ENCODE peak calls at places on chromosomes 1 and 21, in ten cellular contexts. One of them, this sample, is unnamed.

GRCh38 chr21:16569679-16570078 is 839.9 kb downstream of the USP25 start:
- DNase-seq in lung: no peak
- DNase-seq in fibroblast of lung: peak; percentile 82
- DNase-seq in small intestine: no peak
- DNase-seq in colonic mucosa: no peak
- DNase-seq in CD4-positive, alpha-beta memory T cell: no peak
- DNase-seq in brain microvascular endothelial cell: peak; percentile 38
- DNase-seq in PC-9: no peak
- DNase-seq in kidney: no peak
- DNase-seq in ovary: no peak
- DNase-seq in this sample: no peak

GRCh38 chr21:34840693-34841092 is 171.9 kb downstream of the CLIC6 start:
- DNase-seq in lung: no peak
- DNase-seq in fibroblast of lung: no peak
- DNase-seq in small intestine: no peak
- DNase-seq in colonic mucosa: no peak
- DNase-seq in CD4-positive, alpha-beta memory T cell: no peak
- DNase-seq in brain microvascular endothelial cell: no peak
- DNase-seq in PC-9: no peak
- DNase-seq in kidney: no peak
- DNase-seq in ovary: no peak
- DNase-seq in this sample: no peak

GRCh38 chr1:33346921-33347649 is 26.2 kb upstream of the A3GALT2 start:
- DNase-seq in lung: peak; percentile 60
- DNase-seq in fibroblast of lung: peak; percentile 94
- DNase-seq in small intestine: peak; percentile 60
- DNase-seq in colonic mucosa: peak; percentile 63
- DNase-seq in CD4-positive, alpha-beta memory T cell: no peak
- DNase-seq in brain microvascular endothelial cell: peak; percentile 87
- DNase-seq in PC-9: peak; percentile 79
- DNase-seq in kidney: no peak
- DNase-seq in ovary: no peak
- DNase-seq in this sample: no peak

GRCh38 chr1:36766481-36766880 is 267.8 kb downstream of the GRIK3 start:
- DNase-seq in lung: no peak
- DNase-seq in fibroblast of lung: no peak
- DNase-seq in small intestine: no peak
- DNase-seq in colonic mucosa: no peak
- DNase-seq in CD4-positive, alpha-beta memory T cell: no peak
- DNase-seq in brain microvascular endothelial cell: no peak
- DNase-seq in PC-9: no peak
- DNase-seq in kidney: no peak
- DNase-seq in ovary: no peak
- DNase-seq in this sample: no peak

GRCh38 chr1:185249563-185249962 is 67.5 kb downstream of the IVNS1ABP start:
- DNase-seq in lung: no peak
- DNase-seq in fibroblast of lung: no peak
- DNase-seq in small intestine: no peak
- DNase-seq in colonic mucosa: no peak
- DNase-seq in CD4-positive, alpha-beta memory T cell: no peak
- DNase-seq in brain microvascular endothelial cell: no peak
- DNase-seq in PC-9: no peak
- DNase-seq in kidney: no peak
- DNase-seq in ovary: no peak
- DNase-seq in this sample: no peak

GRCh38 chr1:248627971-248628844 is 6.7 kb downstream of the OR2T11 start:
- DNase-seq in lung: no peak
- DNase-seq in fibroblast of lung: no peak
- DNase-seq in small intestine: no peak
- DNase-seq in colonic mucosa: no peak
- DNase-seq in CD4-positive, alpha-beta memory T cell: no peak
- DNase-seq in brain microvascular endothelial cell: no peak
- DNase-seq in PC-9: no peak
- DNase-seq in kidney: no peak
- DNase-seq in ovary: no peak
- DNase-seq in this sample: no peak

GRCh38 chr1:19087017-19087736 is 122.9 kb downstream of the UBR4 start:
- DNase-seq in lung: no peak
- DNase-seq in fibroblast of lung: no peak
- DNase-seq in small intestine: no peak
- DNase-seq in colonic mucosa: peak; percentile 56
- DNase-seq in CD4-positive, alpha-beta memory T cell: no peak
- DNase-seq in brain microvascular endothelial cell: no peak
- DNase-seq in PC-9: no peak
- DNase-seq in kidney: no peak
- DNase-seq in ovary: no peak
- DNase-seq in this sample: no peak

GRCh38 chr1:45348966-45349677 is 8.9 kb upstream of the MUTYH start:
- DNase-seq in lung: no peak
- DNase-seq in fibroblast of lung: no peak
- DNase-seq in small intestine: no peak
- DNase-seq in colonic mucosa: no peak
- DNase-seq in CD4-positive, alpha-beta memory T cell: no peak
- DNase-seq in brain microvascular endothelial cell: no peak
- DNase-seq in PC-9: no peak
- DNase-seq in kidney: no peak
- DNase-seq in ovary: no peak
- DNase-seq in this sample: no peak

GRCh38 chr1:64080947-64081562 is 122.4 kb upstream of the UBE2U start:
- DNase-seq in lung: no peak
- DNase-seq in fibroblast of lung: peak; percentile 36
- DNase-seq in small intestine: no peak
- DNase-seq in colonic mucosa: no peak
- DNase-seq in CD4-positive, alpha-beta memory T cell: no peak
- DNase-seq in brain microvascular endothelial cell: no peak
- DNase-seq in PC-9: no peak
- DNase-seq in kidney: no peak
- DNase-seq in ovary: no peak
- DNase-seq in this sample: no peak

GRCh38 chr21:16113052-16113715 is 383.4 kb downstream of the USP25 start:
- DNase-seq in lung: no peak
- DNase-seq in fibroblast of lung: peak; percentile 32
- DNase-seq in small intestine: no peak
- DNase-seq in colonic mucosa: peak; percentile 29
- DNase-seq in CD4-positive, alpha-beta memory T cell: no peak
- DNase-seq in brain microvascular endothelial cell: no peak
- DNase-seq in PC-9: no peak
- DNase-seq in kidney: no peak
- DNase-seq in ovary: no peak
- DNase-seq in this sample: no peak

GRCh38 chr1:164058192-164058591 is 500.8 kb upstream of the PBX1 start:
- DNase-seq in lung: no peak
- DNase-seq in fibroblast of lung: no peak
- DNase-seq in small intestine: peak; percentile 16
- DNase-seq in colonic mucosa: no peak
- DNase-seq in CD4-positive, alpha-beta memory T cell: no peak
- DNase-seq in brain microvascular endothelial cell: peak; percentile 9
- DNase-seq in PC-9: peak; percentile 48
- DNase-seq in kidney: no peak
- DNase-seq in ovary: no peak
- DNase-seq in this sample: no peak

GRCh38 chr1:166857995-166858394 is 18.1 kb downstream of the TADA1 start:
- DNase-seq in lung: no peak
- DNase-seq in fibroblast of lung: no peak
- DNase-seq in small intestine: no peak
- DNase-seq in colonic mucosa: no peak
- DNase-seq in CD4-positive, alpha-beta memory T cell: no peak
- DNase-seq in brain microvascular endothelial cell: no peak
- DNase-seq in PC-9: no peak
- DNase-seq in kidney: no peak
- DNase-seq in ovary: no peak
- DNase-seq in this sample: peak; percentile 53
- H3K36me3 ChIP-seq in lung: peaks cover 19% of the 10 kb centered on the region
- H3K36me3 ChIP-seq in fibroblast of lung: peaks cover 9% of the 10 kb centered on the region
- H3K36me3 ChIP-seq in small intestine: peaks cover 11% of the 10 kb centered on the region
- H3K36me3 ChIP-seq in colonic mucosa: peaks cover 10% of the 10 kb centered on the region
- H3K36me3 ChIP-seq in CD4-positive, alpha-beta memory T cell: peaks cover 39% of the 10 kb centered on the region
- H3K36me3 ChIP-seq in brain microvascular endothelial cell: peaks cover 17% of the 10 kb centered on the region
- H3K36me3 ChIP-seq in PC-9: peaks cover 14% of the 10 kb centered on the region
- H3K36me3 ChIP-seq in kidney: peaks cover 37% of the 10 kb centered on the region
- H3K36me3 ChIP-seq in ovary: no peaks in the 10 kb centered on the region
- H3K36me3 ChIP-seq in this sample: peaks cover 29% of the 10 kb centered on the region

GRCh38 chr1:198297281-198297680 is 140.5 kb downstream of the NEK7 start:
- DNase-seq in lung: no peak
- DNase-seq in fibroblast of lung: no peak
- DNase-seq in small intestine: no peak
- DNase-seq in colonic mucosa: no peak
- DNase-seq in CD4-positive, alpha-beta memory T cell: no peak
- DNase-seq in brain microvascular endothelial cell: no peak
- DNase-seq in PC-9: no peak
- DNase-seq in kidney: no peak
- DNase-seq in ovary: no peak
- DNase-seq in this sample: no peak

GRCh38 chr1:198304431-198304830 is 147.6 kb downstream of the NEK7 start:
- DNase-seq in lung: no peak
- DNase-seq in fibroblast of lung: no peak
- DNase-seq in small intestine: no peak
- DNase-seq in colonic mucosa: no peak
- DNase-seq in CD4-positive, alpha-beta memory T cell: no peak
- DNase-seq in brain microvascular endothelial cell: no peak
- DNase-seq in PC-9: no peak
- DNase-seq in kidney: no peak
- DNase-seq in ovary: no peak
- DNase-seq in this sample: no peak

GRCh38 chr1:198298653-198299052 is 141.9 kb downstream of the NEK7 start:
- DNase-seq in lung: no peak
- DNase-seq in fibroblast of lung: peak; percentile 17
- DNase-seq in small intestine: no peak
- DNase-seq in colonic mucosa: no peak
- DNase-seq in CD4-positive, alpha-beta memory T cell: no peak
- DNase-seq in brain microvascular endothelial cell: no peak
- DNase-seq in PC-9: no peak
- DNase-seq in kidney: no peak
- DNase-seq in ovary: no peak
- DNase-seq in this sample: no peak

GRCh38 chr1:198295975-198296374 is 139.2 kb downstream of the NEK7 start:
- DNase-seq in lung: no peak
- DNase-seq in fibroblast of lung: no peak
- DNase-seq in small intestine: no peak
- DNase-seq in colonic mucosa: no peak
- DNase-seq in CD4-positive, alpha-beta memory T cell: no peak
- DNase-seq in brain microvascular endothelial cell: no peak
- DNase-seq in PC-9: no peak
- DNase-seq in kidney: no peak
- DNase-seq in ovary: no peak
- DNase-seq in this sample: no peak

DNA sequence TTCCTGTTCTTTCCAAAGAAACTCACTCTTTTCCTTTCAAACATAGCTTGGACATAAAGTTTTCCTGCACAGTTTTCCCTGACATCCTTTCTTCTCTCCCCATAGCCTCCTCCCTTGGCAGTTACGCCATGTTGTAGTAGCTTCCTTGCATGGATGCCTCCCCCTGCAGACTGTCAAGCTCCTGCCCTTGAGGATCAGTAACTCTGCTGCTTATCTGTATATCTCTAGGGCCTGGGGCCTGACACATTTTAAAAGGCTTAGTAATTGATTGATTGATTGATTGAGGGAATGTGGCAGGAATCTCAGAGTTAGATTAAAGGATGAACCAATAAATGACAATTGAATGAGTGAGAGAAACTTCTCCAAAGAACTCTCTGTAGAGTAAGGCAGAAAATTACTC is 143.7 kb downstream of the NEK7 start:
- DNase-seq in lung: no peak
- DNase-seq in fibroblast of lung: no peak
- DNase-seq in small intestine: no peak
- DNase-seq in colonic mucosa: no peak
- DNase-seq in CD4-positive, alpha-beta memory T cell: no peak
- DNase-seq in brain microvascular endothelial cell: no peak
- DNase-seq in PC-9: no peak
- DNase-seq in kidney: no peak
- DNase-seq in ovary: no peak
- DNase-seq in this sample: no peak
- H3K27ac ChIP-seq in lung: no peak overlapping the region
- H3K27ac ChIP-seq in fibroblast of lung: no peak overlapping the region
- H3K27ac ChIP-seq in small intestine: no peak overlapping the region
- H3K27ac ChIP-seq in colonic mucosa: no peak overlapping the region
- H3K27ac ChIP-seq in CD4-positive, alpha-beta memory T cell: no peak overlapping the region
- H3K27ac ChIP-seq in brain microvascular endothelial cell: no peak overlapping the region
- H3K27ac ChIP-seq in PC-9: no peak overlapping the region
- H3K27ac ChIP-seq in kidney: no peak overlapping the region
- H3K27ac ChIP-seq in ovary: no peak overlapping the region
- H3K27ac ChIP-seq in this sample: no peak overlapping the region

GRCh38 chr1:3809680-3810079 is 13.4 kb upstream of the LRRC47 start:
- DNase-seq in lung: no peak
- DNase-seq in fibroblast of lung: no peak
- DNase-seq in small intestine: no peak
- DNase-seq in colonic mucosa: no peak
- DNase-seq in CD4-positive, alpha-beta memory T cell: no peak
- DNase-seq in brain microvascular endothelial cell: no peak
- DNase-seq in PC-9: no peak
- DNase-seq in kidney: peak; percentile 6
- DNase-seq in ovary: no peak
- DNase-seq in this sample: no peak
- H3K36me3 ChIP-seq in lung: peaks cover 7% of the 10 kb centered on the region
- H3K36me3 ChIP-seq in fibroblast of lung: peaks cover under 1% of the 10 kb centered on the region
- H3K36me3 ChIP-seq in small intestine: no peaks in the 10 kb centered on the region
- H3K36me3 ChIP-seq in colonic mucosa: no peaks in the 10 kb centered on the region
- H3K36me3 ChIP-seq in CD4-positive, alpha-beta memory T cell: no peaks in the 10 kb centered on the region
- H3K36me3 ChIP-seq in brain microvascular endothelial cell: no peaks in the 10 kb centered on the region
- H3K36me3 ChIP-seq in PC-9: no peaks in the 10 kb centered on the region
- H3K36me3 ChIP-seq in kidney: no peaks in the 10 kb centered on the region
- H3K36me3 ChIP-seq in ovary: no peaks in the 10 kb centered on the region
- H3K36me3 ChIP-seq in this sample: peaks cover 9% of the 10 kb centered on the region

DNA sequence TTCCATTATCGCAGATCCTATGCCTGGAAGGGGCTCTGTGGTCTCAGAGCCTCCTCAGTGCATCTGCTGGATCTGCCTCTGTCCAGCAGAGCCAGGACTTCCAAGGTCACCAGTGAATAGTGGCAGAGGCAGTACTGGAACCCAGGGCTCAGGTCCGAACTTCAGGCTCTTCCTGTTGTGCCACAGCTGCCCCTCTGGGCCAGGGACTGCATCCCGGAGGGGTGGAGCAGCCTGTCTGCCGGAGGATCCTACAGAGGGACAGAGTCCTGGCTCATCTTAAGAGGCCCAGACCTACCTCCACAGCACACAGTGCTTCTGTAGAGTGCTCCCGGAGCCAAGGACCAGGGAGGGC is 3.6 kb upstream of the KNCN start:
- DNase-seq in lung: no peak
- DNase-seq in fibroblast of lung: no peak
- DNase-seq in small intestine: no peak
- DNase-seq in colonic mucosa: no peak
- DNase-seq in CD4-positive, alpha-beta memory T cell: no peak
- DNase-seq in brain microvascular endothelial cell: no peak
- DNase-seq in PC-9: no peak
- DNase-seq in kidney: no peak
- DNase-seq in ovary: no peak
- DNase-seq in this sample: no peak
- H3K27ac ChIP-seq in lung: no peak overlapping the region
- H3K27ac ChIP-seq in fibroblast of lung: no peak overlapping the region
- H3K27ac ChIP-seq in small intestine: no peak overlapping the region
- H3K27ac ChIP-seq in colonic mucosa: no peak overlapping the region
- H3K27ac ChIP-seq in CD4-positive, alpha-beta memory T cell: no peak overlapping the region
- H3K27ac ChIP-seq in brain microvascular endothelial cell: no peak overlapping the region
- H3K27ac ChIP-seq in PC-9: no peak overlapping the region
- H3K27ac ChIP-seq in kidney: no peak overlapping the region
- H3K27ac ChIP-seq in ovary: no peak overlapping the region
- H3K27ac ChIP-seq in this sample: no peak overlapping the region

GRCh38 chr1:229456016-229456415 is 22.1 kb upstream of the ACTA1 start:
- DNase-seq in lung: no peak
- DNase-seq in fibroblast of lung: peak; percentile 18
- DNase-seq in small intestine: no peak
- DNase-seq in colonic mucosa: no peak
- DNase-seq in CD4-positive, alpha-beta memory T cell: no peak
- DNase-seq in brain microvascular endothelial cell: no peak
- DNase-seq in PC-9: no peak
- DNase-seq in kidney: no peak
- DNase-seq in ovary: no peak
- DNase-seq in this sample: no peak
- H3K36me3 ChIP-seq in lung: peaks cover 11% of the 10 kb centered on the region
- H3K36me3 ChIP-seq in fibroblast of lung: no peaks in the 10 kb centered on the region
- H3K36me3 ChIP-seq in small intestine: peaks cover 12% of the 10 kb centered on the region
- H3K36me3 ChIP-seq in colonic mucosa: peaks cover 8% of the 10 kb centered on the region
- H3K36me3 ChIP-seq in CD4-positive, alpha-beta memory T cell: peaks cover 19% of the 10 kb centered on the region
- H3K36me3 ChIP-seq in brain microvascular endothelial cell: peaks cover 24% of the 10 kb centered on the region
- H3K36me3 ChIP-seq in PC-9: peaks cover 20% of the 10 kb centered on the region
- H3K36me3 ChIP-seq in kidney: peaks cover 14% of the 10 kb centered on the region
- H3K36me3 ChIP-seq in ovary: no peaks in the 10 kb centered on the region
- H3K36me3 ChIP-seq in this sample: peaks cover 53% of the 10 kb centered on the region

This sample was measured in esophagus muscularis mucosa.